ENCODE peak calls at places on chromosomes 6 and 20, in four cellular contexts. X, B, J and I are unnamed samples.

GRCh38 chr6:41430875-41431274 is 95.5 kb downstream of the NCR2 start:
- DNase-seq in X (no peak), J (no peak), B (no peak), I (no peak)

GRCh38 chr20:49325981-49326380 is 48.1 kb upstream of the ZNFX1 start:
- DNase-seq in B (no peak), J (no peak), X (no peak), I (no peak)

GRCh38 chr20:42441196-42441861 is 748.4 kb downstream of the PTPRT start:
- DNase-seq in X (no peak), B (no peak), J (no peak), I (no peak)

GRCh38 chr6:1335367-1336037 is 23.6 kb downstream of the FOXQ1 start:
- DNase-seq in B (no peak), J (no peak), X (peak; percentile 92), I (no peak)

GRCh38 chr6:31676322-31676903 is 4.5 kb downstream of the LY6G5C start:
- DNase-seq in X (no peak), J (no peak), B (no peak), I (no peak)

GRCh38 chr6:163146036-163146435 is 268.5 kb upstream of the QKI start:
- DNase-seq in J (no peak), X (no peak), B (no peak), I (no peak)

GRCh38 chr6:74249658-74250057 is 553.7 kb downstream of the CD109 start:
- DNase-seq in X (no peak), J (no peak), B (no peak), I (no peak)

GRCh38 chr20:21575167-21575566 is 61.3 kb upstream of the NKX2-2 start:
- DNase-seq in X (no peak), J (no peak), B (no peak), I (no peak)

GRCh38 chr20:57680131-57680716 is 29.6 kb downstream of the PMEPA1 start:
- DNase-seq in B (no peak), J (peak; percentile 73), X (no peak), I (peak; percentile 26)

GRCh38 chr6:38973178-38974057 is 75.2 kb upstream of the GLP1R start:
- DNase-seq in X (no peak), B (no peak), J (peak; percentile 57), I (no peak)
- TF ChIP-seq CTCF in X (no peak), B (peak; percentile 54), J (peak; percentile 67), I (peak; percentile 57)

GRCh38 chr6:43723737-43724295 is 36.2 kb upstream of the MRPS18A start:
- DNase-seq in J (peak; percentile 83), B (peak; percentile 68), X (peak; percentile 66), I (peak; percentile 57)
- TF ChIP-seq CTCF in J (peak; percentile 69), B (peak; percentile 72), X (peak; percentile 14), I (peak; percentile 58)

DNA sequence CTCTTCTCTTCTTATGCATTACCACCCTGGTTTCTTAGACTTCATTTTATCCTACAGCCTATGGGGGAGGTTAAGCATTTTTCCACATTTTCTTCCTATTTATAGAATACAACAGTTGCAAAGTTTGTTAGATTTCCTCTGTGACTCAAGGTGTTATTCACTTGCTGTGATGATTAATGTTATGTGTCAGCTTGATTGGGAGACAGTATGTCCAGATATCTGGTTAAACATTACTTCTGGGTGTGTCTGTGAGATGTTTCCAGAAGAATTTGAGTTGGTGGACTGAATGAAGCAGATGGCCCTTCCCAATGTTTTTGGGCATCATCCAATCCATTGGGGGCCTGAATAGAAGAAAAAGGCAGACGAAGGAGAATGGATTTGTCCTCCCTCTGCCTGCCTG is 131.3 kb downstream of the C6orf118 start:
- DNase-seq in J (no peak), X (no peak), B (no peak), I (no peak)
- TF ChIP-seq CTCF in J (no peak), X (no peak), B (no peak), I (no peak)

DNA sequence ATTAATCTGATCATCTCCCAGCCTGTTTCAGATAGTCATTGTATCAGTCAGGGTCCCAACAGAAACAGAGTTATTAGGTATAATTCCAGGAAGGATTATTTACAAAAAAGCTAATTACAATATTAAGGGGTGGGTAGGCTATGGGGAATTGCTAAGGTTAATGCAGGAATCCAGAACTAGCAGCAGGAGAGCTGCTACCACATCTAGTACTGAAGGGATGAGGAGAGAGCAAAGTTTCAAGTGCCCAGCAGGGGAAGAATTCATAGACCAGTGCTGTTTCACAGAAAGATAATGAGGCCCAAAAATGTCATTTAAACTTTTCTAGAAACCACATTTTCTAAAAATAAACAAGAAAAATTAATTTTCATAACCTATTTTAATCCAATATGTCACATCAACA is 284.2 kb downstream of the HACE1 start:
- DNase-seq in B (no peak), J (no peak), X (no peak), I (no peak)
- TF ChIP-seq CTCF in B (no peak), J (no peak), X (no peak), I (no peak)